ENCODE peak calls at places on chromosome 21, in four cellular contexts. V, G, N and H are unnamed samples.

GRCh38 chr21:33402011-33402979 is 918 bp upstream of the IFNGR2 start:
- DNase-seq in V (peak; percentile 67), N (no peak), G (no peak), H (peak; percentile 65)

GRCh38 chr21:31732891-31733520 is 1.1 kb upstream of the SCAF4 start:
- DNase-seq in V (peak; percentile 11), G (no peak), N (no peak), H (peak; percentile 20)

GRCh38 chr21:23021481-23021880 is 2023.3 kb downstream of the NCAM2 start:
- DNase-seq in G (no peak), V (no peak), N (no peak), H (no peak)

GRCh38 chr21:33325222-33326067 is 675 bp downstream of the IFNAR1 start:
- DNase-seq in N (peak; percentile 52), V (peak; percentile 75), G (peak; percentile 32), H (peak; percentile 81)

GRCh38 chr21:38987551-38988210 is 182.0 kb downstream of the ETS2 start:
- DNase-seq in V (peak; percentile 49), G (no peak), N (no peak), H (no peak)

GRCh38 chr21:37219766-37220432 is 47.2 kb downstream of the VPS26C start:
- DNase-seq in N (no peak), G (no peak), V (no peak), H (no peak)

GRCh38 chr21:44497641-44498243 is 42.3 kb downstream of the KRTAP10-1 start:
- DNase-seq in G (no peak), N (no peak), V (no peak), H (no peak)

GRCh38 chr21:26405735-26406361 is 167.2 kb downstream of the CYYR1 start:
- DNase-seq in N (no peak), G (peak; percentile 48), V (peak; percentile 82), H (no peak)

GRCh38 chr21:27802816-27803475 is 836.1 kb upstream of the ADAMTS5 start:
- DNase-seq in G (no peak), N (no peak), V (peak; percentile 78), H (peak; percentile 39)

GRCh38 chr21:31731112-31731801 is 661 bp downstream of the SCAF4 start:
- DNase-seq in V (peak; percentile 52), G (no peak), N (no peak), H (peak; percentile 72)

GRCh38 chr21:36260030-36260787 is 59.8 kb upstream of the MORC3 start:
- DNase-seq in N (no peak), V (peak; percentile 78), G (peak; percentile 39), H (peak; percentile 41)

GRCh38 chr21:45001134-45002095 is 61.6 kb downstream of the SLX9 start:
- DNase-seq in V (peak; percentile 90), G (peak; percentile 13), N (no peak), H (peak; percentile 63)

GRCh38 chr21:18460979-18461378 is 57.4 kb upstream of the TMPRSS15 start:
- DNase-seq in G (no peak), V (no peak), N (no peak), H (no peak)

GRCh38 chr21:32415451-32415850 is 2.9 kb downstream of the EVA1C start:
- DNase-seq in V (no peak), N (no peak), G (no peak), H (no peak)

GRCh38 chr21:44878053-44878982 is 4.8 kb upstream of the PTTG1IP start:
- DNase-seq in G (peak; percentile 32), V (no peak), N (no peak), H (peak; percentile 39)

GRCh38 chr21:46269466-46269865 is 15.9 kb downstream of the MCM3AP start:
- DNase-seq in G (no peak), V (peak; percentile 11), N (no peak), H (no peak)

GRCh38 chr21:44935533-44935927 is 4.3 kb upstream of the SLX9 start:
- DNase-seq in N (no peak), V (no peak), G (no peak), H (no peak)

GRCh38 chr21:45554477-45555175 is 12.4 kb upstream of the SLC19A1 start:
- DNase-seq in G (no peak), V (peak; percentile 73), N (peak; percentile 73), H (peak; percentile 88)

GRCh38 chr21:45871616-45872236 is 109.8 kb upstream of the COL6A1 start:
- DNase-seq in V (no peak), N (no peak), G (no peak), H (no peak)

GRCh38 chr21:38505654-38506523 is 7.6 kb upstream of the ERG start:
- DNase-seq in G (peak; percentile 71), V (peak; percentile 75), N (no peak), H (no peak)

GRCh38 chr21:38839683-38840286 is 34.1 kb downstream of the ETS2 start:
- DNase-seq in V (peak; percentile 58), G (peak; percentile 93), N (no peak), H (no peak)

GRCh38 chr21:16509466-16509865 is 779.7 kb downstream of the USP25 start:
- DNase-seq in V (no peak), N (no peak), G (peak; percentile 49), H (no peak)